ENCODE peak calls at places on chromosomes 1 and 21, in nine cellular contexts. B is fibroblast of lung; K is KG1; N is testis; U is activated naive CD4-positive, alpha-beta T cell treated with anti-CD3 and anti-CD28 coated beads, Interleukin-2, amount 50 U/mL, for 16 hours; D is AG20443; H is stimulated activated CD8-positive, alpha-beta memory T cell treated with anti-CD3 and anti-CD28 coated beads, Interleukin-15, amount 100 ng/mL, for 4 hours; R is GM20000; G is stromal cell of bone marrow. V is an unnamed sample.

GRCh38 chr1:240356568-240356967 is 255.4 kb downstream of the GREM2 start:
- DNase-seq in H (no peak), N (no peak), D (no peak), R (no peak), K (no peak), G (no peak), B (no peak), U (no peak), V (no peak)

GRCh38 chr1:111988743-111989453 is 570 bp downstream of the KCND3 start:
- DNase-seq in U (no peak), R (no peak), H (no peak), N (peak), K (no peak), B (no peak), G (no peak), D (no peak), V (no peak)

GRCh38 chr1:17561561-17561985 is 22.1 kb downstream of the ARHGEF10L start:
- DNase-seq in B (peak), R (no peak), H (no peak), N (no peak), U (no peak), G (peak), D (peak), K (no peak), V (no peak)

GRCh38 chr1:27388337-27389005 is 4.0 kb upstream of the GPR3 start:
- DNase-seq in H (peak), K (peak), N (peak), B (no peak), G (no peak), U (peak), D (peak), R (peak), V (peak)

GRCh38 chr1:232432313-232432712 is 197.6 kb downstream of the SIPA1L2 start:
- DNase-seq in D (no peak), R (no peak), U (no peak), B (peak), H (no peak), K (no peak), G (no peak), N (no peak), V (no peak)

GRCh38 chr1:94542088-94542671 is 621 bp upstream of the F3 start:
- DNase-seq in K (no peak), N (peak), D (peak), U (no peak), G (no peak), B (peak), R (peak), H (no peak), V (no peak)

GRCh38 chr1:211323156-211324063 is 3.2 kb upstream of the TRAF5 start:
- DNase-seq in B (peak), D (peak), U (peak), H (peak), R (peak), N (peak), G (peak), K (peak), V (peak)

GRCh38 chr1:178947688-178948003 is 76.8 kb upstream of the ANGPTL1 start:
- DNase-seq in G (no peak), U (no peak), R (no peak), H (no peak), K (no peak), D (no peak), B (no peak), N (no peak), V (no peak)

GRCh38 chr1:166676981-166677380 is 162.3 kb upstream of the POGK start:
- DNase-seq in K (no peak), U (no peak), B (no peak), H (no peak), R (no peak), D (no peak), G (no peak), N (no peak), V (no peak)

GRCh38 chr1:111448482-111448917 is 556 bp downstream of the WDR77 start:
- DNase-seq in U (peak), N (no peak), G (no peak), D (no peak), H (peak), K (no peak), R (peak), B (no peak), V (peak)

GRCh38 chr1:89872567-89872966 is 51.7 kb downstream of the LRRC8D start:
- DNase-seq in D (no peak), N (no peak), R (no peak), B (no peak), G (no peak), U (no peak), K (no peak), H (no peak), V (no peak)

GRCh38 chr21:35400233-35400939 is 351.3 kb upstream of the RUNX1 start:
- DNase-seq in K (peak), N (no peak), B (peak), D (peak), U (peak), G (peak), H (peak), R (peak), V (peak)

GRCh38 chr1:55156608-55157007 is 58.6 kb downstream of the USP24 start:
- DNase-seq in D (no peak), B (no peak), R (no peak), U (no peak), H (no peak), G (no peak), N (no peak), K (no peak), V (no peak)

GRCh38 chr1:9881838-9882249 is 28.2 kb downstream of the CTNNBIP1 start:
- DNase-seq in B (peak), N (no peak), G (no peak), H (no peak), K (no peak), U (no peak), D (peak), R (no peak), V (no peak)

GRCh38 chr1:205049479-205049878 is 6.5 kb downstream of the CNTN2 start:
- DNase-seq in H (no peak), D (no peak), B (no peak), K (no peak), N (no peak), G (no peak), R (no peak), U (no peak), V (no peak)

GRCh38 chr1:164772635-164773034 is 213.7 kb downstream of the PBX1 start:
- DNase-seq in U (no peak), N (no peak), B (peak), K (no peak), R (no peak), G (peak), H (no peak), D (peak), V (peak)

GRCh38 chr1:225849905-225850304 is 32.3 kb downstream of the TMEM63A start:
- DNase-seq in G (no peak), D (no peak), B (no peak), H (peak), R (no peak), U (no peak), N (no peak), K (no peak), V (no peak)

GRCh38 chr1:11802616-11802972 is 3.2 kb downstream of the MTHFR start:
- DNase-seq in G (no peak), R (no peak), N (peak), H (no peak), B (no peak), U (no peak), D (peak), K (no peak), V (no peak)

GRCh38 chr1:198167436-198167934 is 10.7 kb downstream of the NEK7 start:
- DNase-seq in K (peak), G (peak), D (no peak), U (peak), R (peak), H (no peak), N (no peak), B (no peak), V (no peak)

GRCh38 chr1:110554871-110555801 is 36.2 kb upstream of the KCNA10 start:
- DNase-seq in U (peak), D (peak), K (no peak), N (peak), G (no peak), H (peak), R (peak), B (peak), V (no peak)

GRCh38 chr1:221858758-221859157 is 116.9 kb upstream of the DUSP10 start:
- DNase-seq in H (no peak), U (no peak), R (no peak), B (peak), G (peak), N (no peak), K (no peak), D (peak), V (no peak)

GRCh38 chr21:31310750-31311149 is 33.3 kb downstream of the TIAM1 start:
- DNase-seq in U (no peak), R (no peak), K (no peak), N (no peak), H (no peak), B (peak), G (no peak), D (no peak), V (no peak)

GRCh38 chr1:165257969-165258459 is 98.5 kb downstream of the LMX1A start:
- DNase-seq in G (peak), D (peak), U (no peak), B (peak), R (peak), N (peak), H (no peak), K (peak), V (peak)

V was measured in NCI-H460.